ENCODE peak calls at places on chromosomes 16 and 17, in six cellular contexts. X is ELF-1; K is NCI-H1436; T is iris pigment epithelial cell; J is IMR-90; E is activated effector memory CD4-positive, alpha-beta T cell treated with Interleukin-2 at 50 U/mL for 16 hours. Q is an unnamed sample.

GRCh38 chr16:89918453-89919347 is at the start of gene MC1R:
- DNase-seq in T (peak; percentile 41), K (peak; percentile 75), E (no peak), J (peak; percentile 21), X (peak; percentile 80), Q (peak; percentile 40)

GRCh38 chr17:33977729-33978514 is 277.2 kb upstream of the CCL2 start:
- DNase-seq in X (no peak), J (no peak), T (no peak), K (no peak), E (no peak), Q (no peak)

GRCh38 chr17:71444011-71444574 is 676.7 kb upstream of the SOX9 start:
- DNase-seq in T (peak; percentile 14), J (peak; percentile 20), K (no peak), E (no peak), X (no peak), Q (peak; percentile 22)

GRCh38 chr16:3954411-3954921 is 74.0 kb upstream of the CREBBP start:
- DNase-seq in E (no peak), K (no peak), J (peak; percentile 57), T (no peak), X (no peak), Q (peak; percentile 42)

GRCh38 chr17:65558683-65559311 is 2.7 kb downstream of the AXIN2 start:
- DNase-seq in T (no peak), X (no peak), J (no peak), K (no peak), E (no peak), Q (peak; percentile 7)

GRCh38 chr16:87661561-87661960 is 59.3 kb downstream of the JPH3 start:
- DNase-seq in T (peak; percentile 51), X (peak; percentile 84), E (no peak), K (no peak), J (peak; percentile 43), Q (no peak)

GRCh38 chr16:58661199-58661830 is 23.3 kb downstream of the SLC38A7 start:
- DNase-seq in K (peak; percentile 23), E (no peak), J (peak; percentile 91), X (peak; percentile 68), T (peak; percentile 92), Q (peak; percentile 49)

GRCh38 chr16:4925791-4926190 is 11.2 kb downstream of the PPL start:
- DNase-seq in J (no peak), K (no peak), T (no peak), X (no peak), E (no peak), Q (no peak)

GRCh38 chr17:36940313-36941264 is 3.3 kb downstream of the LHX1 start:
- DNase-seq in K (no peak), T (no peak), E (no peak), J (no peak), X (no peak), Q (no peak)

GRCh38 chr16:47258874-47259461 is 115.2 kb upstream of the NETO2 start:
- DNase-seq in X (peak; percentile 43), K (peak; percentile 0), E (no peak), J (peak; percentile 14), T (peak; percentile 25), Q (peak; percentile 5)

GRCh38 chr16:71778780-71779179 is 29.9 kb downstream of the AP1G1 start:
- DNase-seq in T (no peak), K (no peak), X (no peak), J (no peak), E (no peak), Q (no peak)

GRCh38 chr17:14918540-14918939 is 346.6 kb downstream of the PMP22 start:
- DNase-seq in J (peak; percentile 72), K (no peak), X (no peak), E (no peak), T (peak; percentile 81), Q (no peak)

GRCh38 chr16:30186782-30187555 is 3.6 kb downstream of the CORO1A start:
- DNase-seq in K (no peak), T (peak; percentile 28), X (peak; percentile 75), E (peak; percentile 79), J (no peak), Q (no peak)

GRCh38 chr16:71499775-71500364 is 10.7 kb upstream of the ZNF19 start:
- DNase-seq in E (peak; percentile 8), J (peak; percentile 66), K (peak; percentile 20), X (peak; percentile 42), T (peak; percentile 62), Q (peak; percentile 3)

GRCh38 chr17:36944488-36945040 is 4.2 kb upstream of the AATF start:
- DNase-seq in K (no peak), X (no peak), E (no peak), T (no peak), J (no peak), Q (no peak)

Q was measured in COR-L47.